ENCODE peak calls at places on chromosomes 16 and 17, in eight cellular contexts. M, O, R, K, B, E, Q and I are unnamed samples.

GRCh38 chr16:26985100-26986065 is 81.3 kb upstream of the C16orf82 start:
- DNase-seq in M (no peak), O (no peak), R (no peak), K (no peak), B (no peak), E (no peak), Q (no peak), I (no peak)

GRCh38 chr17:5557990-5558389 is 26.3 kb downstream of the NLRP1 start:
- DNase-seq in M (no peak), O (no peak), R (no peak), K (no peak), B (no peak), E (no peak), Q (no peak), I (no peak)

GRCh38 chr17:62653831-62654829 is 26.7 kb downstream of the MRC2 start:
- DNase-seq in M (peak), O (no peak), R (no peak), K (no peak), B (no peak), E (no peak), Q (peak), I (no peak)

GRCh38 chr17:1573932-1574696 is 11.5 kb upstream of the PITPNA start:
- DNase-seq in M (peak), O (peak), R (peak), K (peak), B (peak), E (peak), Q (peak), I (peak)

GRCh38 chr16:19844945-19845641 is 39.6 kb downstream of the GPRC5B start:
- DNase-seq in M (no peak), O (peak), R (no peak), K (peak), B (no peak), E (no peak), Q (peak), I (no peak)

GRCh38 chr16:89145406-89146161 is 26.0 kb upstream of the CDH15 start:
- DNase-seq in M (no peak), O (no peak), R (no peak), K (no peak), B (no peak), E (no peak), Q (no peak), I (no peak)

GRCh38 chr17:17180741-17181525 is 25.2 kb downstream of the PLD6 start:
- DNase-seq in M (no peak), O (no peak), R (no peak), K (no peak), B (no peak), E (no peak), Q (no peak), I (no peak)

GRCh38 chr16:74830646-74831045 is 56.0 kb upstream of the FA2H start:
- DNase-seq in M (no peak), O (no peak), R (no peak), K (no peak), B (no peak), E (no peak), Q (no peak), I (no peak)

GRCh38 chr17:75647921-75648320 is 14.7 kb downstream of the SMIM5 start:
- DNase-seq in M (no peak), O (no peak), R (no peak), K (no peak), B (no peak), E (no peak), Q (no peak), I (no peak)

GRCh38 chr16:67431077-67431804 is at the start of gene HSD11B2:
- DNase-seq in M (peak), O (no peak), R (no peak), K (no peak), B (no peak), E (no peak), Q (peak), I (peak)

GRCh38 chr16:78925071-78925714 is 675.3 kb downstream of the MAF start:
- DNase-seq in M (no peak), O (peak), R (no peak), K (peak), B (no peak), E (no peak), Q (no peak), I (peak)

GRCh38 chr16:89785523-89786155 is 30.8 kb downstream of the FANCA start:
- DNase-seq in M (no peak), O (no peak), R (no peak), K (no peak), B (peak), E (no peak), Q (no peak), I (peak)

GRCh38 chr17:32528825-32529224 is 42.0 kb downstream of the CDK5R1 start:
- DNase-seq in M (no peak), O (no peak), R (no peak), K (no peak), B (no peak), E (no peak), Q (no peak), I (no peak)

GRCh38 chr16:75116081-75116910 is at the start of gene LDHD:
- DNase-seq in M (peak), O (no peak), R (peak), K (no peak), B (no peak), E (no peak), Q (peak), I (peak)

GRCh38 chr17:51164911-51165679 is 1.1 kb upstream of the NME2 start:
- DNase-seq in M (no peak), O (no peak), R (no peak), K (no peak), B (no peak), E (no peak), Q (no peak), I (no peak)

GRCh38 chr17:17536702-17537101 is 40.5 kb upstream of the RASD1 start:
- DNase-seq in M (no peak), O (no peak), R (no peak), K (no peak), B (no peak), E (no peak), Q (no peak), I (no peak)

GRCh38 chr16:31451201-31451600 is 8.1 kb upstream of the ARMC5 start:
- DNase-seq in M (no peak), O (no peak), R (no peak), K (no peak), B (no peak), E (no peak), Q (no peak), I (no peak)

GRCh38 chr17:35560703-35561102 is at the start of gene SLFN14:
- DNase-seq in M (no peak), O (no peak), R (no peak), K (no peak), B (no peak), E (peak), Q (no peak), I (no peak)

GRCh38 chr16:65958096-65958495 is 408.4 kb upstream of the CDH5 start:
- DNase-seq in M (no peak), O (no peak), R (no peak), K (no peak), B (no peak), E (no peak), Q (no peak), I (no peak)

GRCh38 chr17:66348605-66349165 is 46.3 kb downstream of the PRKCA start:
- DNase-seq in M (no peak), O (peak), R (no peak), K (no peak), B (no peak), E (no peak), Q (peak), I (peak)

GRCh38 chr17:75530837-75531723 is 5.6 kb downstream of the LLGL2 start:
- DNase-seq in M (no peak), O (no peak), R (no peak), K (no peak), B (no peak), E (no peak), Q (no peak), I (no peak)